ENCODE peak calls at places on chromosomes 12 and 14, in four cellular contexts. X is SK-N-SH; T is endodermal cell; B is effector memory CD4-positive, alpha-beta T cell. A is an unnamed sample.
A peak's percentile ranks its signal among the peaks of the same experiment; 100 is the strongest.

GRCh38 chr12:100404769-100405407 is 48.0 kb downstream of the SLC17A8 start:
- DNase-seq in X (peak; percentile 38), B (peak; percentile 3), T (peak; percentile 96), A (peak; percentile 83)

GRCh38 chr14:24851406-24851805 is 198.5 kb downstream of the STXBP6 start:
- DNase-seq in B (no peak), T (no peak), X (no peak), A (no peak)

GRCh38 chr14:41899416-41899815 is 292.7 kb downstream of the LRFN5 start:
- DNase-seq in X (no peak), T (no peak), B (no peak), A (no peak)

GRCh38 chr12:2294651-2295475 is 242.1 kb downstream of the CACNA1C start:
- DNase-seq in X (no peak), T (peak; percentile 59), B (no peak), A (no peak)

GRCh38 chr12:1115471-1116242 is 124.6 kb downstream of the ERC1 start:
- DNase-seq in B (no peak), T (no peak), X (no peak), A (no peak)

GRCh38 chr14:94355191-94355794 is 32.2 kb upstream of the SERPINA6 start:
- DNase-seq in B (no peak), X (no peak), T (peak; percentile 84), A (peak; percentile 39)

GRCh38 chr14:101114726-101115481 is 211.4 kb upstream of the RTL1 start:
- DNase-seq in X (no peak), B (no peak), T (peak; percentile 34), A (no peak)

GRCh38 chr12:25811656-25812126 is 146.8 kb upstream of the RASSF8 start:
- DNase-seq in X (no peak), T (no peak), B (no peak), A (no peak)

GRCh38 chr14:89746654-89747053 is 207.9 kb downstream of the EFCAB11 start:
- DNase-seq in T (no peak), B (no peak), X (no peak), A (no peak)

GRCh38 chr12:117009759-117010158 is 89.5 kb downstream of the TESC start:
- DNase-seq in X (no peak), T (peak; percentile 75), B (no peak), A (peak; percentile 31)

GRCh38 chr12:517538-517937 is 57.8 kb downstream of the B4GALNT3 start:
- DNase-seq in T (no peak), X (no peak), B (no peak), A (no peak)

GRCh38 chr14:75335588-75335987 is 57.0 kb downstream of the FOS start:
- DNase-seq in X (no peak), T (no peak), B (no peak), A (no peak)

GRCh38 chr12:1130164-1130563 is 139.1 kb downstream of the ERC1 start:
- DNase-seq in T (no peak), B (no peak), X (no peak), A (no peak)

GRCh38 chr14:51333901-51334432 is 93.9 kb downstream of the TMX1 start:
- DNase-seq in T (no peak), X (no peak), B (no peak), A (no peak)

GRCh38 chr14:64891839-64892375 is 12.2 kb upstream of the SPTB start:
- DNase-seq in X (peak; percentile 48), T (peak; percentile 55), B (peak; percentile 28), A (no peak)

GRCh38 chr12:68102731-68103130 is 56.8 kb downstream of the IFNG start:
- DNase-seq in T (no peak), B (no peak), X (no peak), A (no peak)

GRCh38 chr12:59486827-59487226 is 109.0 kb upstream of the SLC16A7 start:
- DNase-seq in T (no peak), X (no peak), B (no peak), A (no peak)

GRCh38 chr12:115941362-115941761 is 336.1 kb downstream of the MED13L start:
- DNase-seq in X (no peak), T (peak; percentile 22), B (no peak), A (no peak)

GRCh38 chr14:92677087-92677668 is 71.2 kb downstream of the LGMN start:
- DNase-seq in B (no peak), T (no peak), X (no peak), A (no peak)

GRCh38 chr12:53054112-53054878 is 4.4 kb downstream of the TNS2 start:
- DNase-seq in T (peak; percentile 100), X (peak; percentile 97), B (peak; percentile 94), A (no peak)

GRCh38 chr14:41873379-41874034 is 266.8 kb downstream of the LRFN5 start:
- DNase-seq in X (no peak), B (no peak), T (no peak), A (no peak)

GRCh38 chr12:103626498-103626897 is 39.4 kb downstream of the STAB2 start:
- DNase-seq in X (peak; percentile 40), B (no peak), T (peak; percentile 76), A (peak; percentile 31)

GRCh38 chr12:103756443-103756842 is 84.6 kb downstream of the NT5DC3 start:
- DNase-seq in B (no peak), T (no peak), X (no peak), A (no peak)

GRCh38 chr14:36852853-36853634 is 191.4 kb downstream of the PAX9 start:
- DNase-seq in X (no peak), B (no peak), T (no peak), A (no peak)

GRCh38 chr14:86646688-86647687 is 1117.0 kb downstream of the FLRT2 start:
- DNase-seq in T (no peak), B (no peak), X (no peak), A (no peak)

GRCh38 chr12:64525461-64526160 is 73.7 kb downstream of the TBK1 start:
- DNase-seq in B (no peak), T (peak; percentile 66), X (no peak), A (no peak)

GRCh38 chr12:41442905-41443304 is 254.8 kb downstream of the PDZRN4 start:
- DNase-seq in B (no peak), T (no peak), X (no peak), A (no peak)

GRCh38 chr12:10613334-10614055 is at the start of gene MAGOHB:
- DNase-seq in X (peak; percentile 82), B (peak; percentile 96), T (peak; percentile 100), A (peak; percentile 84)

GRCh38 chr12:46214668-46215429 is 54.0 kb downstream of the SLC38A1 start:
- DNase-seq in B (peak; percentile 70), X (no peak), T (no peak), A (no peak)

GRCh38 chr14:35398095-35398584 is 6.4 kb downstream of the NFKBIA start:
- DNase-seq in T (peak; percentile 48), B (no peak), X (no peak), A (no peak)

GRCh38 chr14:96205994-96206392 is 1.4 kb downstream of the BDKRB2 start:
- DNase-seq in T (no peak), B (no peak), X (no peak), A (no peak)

GRCh38 chr14:96203635-96204034 is 1.0 kb upstream of the BDKRB2 start:
- DNase-seq in B (no peak), X (no peak), T (no peak), A (no peak)

GRCh38 chr14:96203116-96203515 is 1.5 kb upstream of the BDKRB2 start:
- DNase-seq in X (no peak), B (no peak), T (no peak), A (no peak)

GRCh38 chr14:96205059-96205993 is 687 bp downstream of the BDKRB2 start:
- DNase-seq in T (peak; percentile 69), B (no peak), X (no peak), A (no peak)

DNA sequence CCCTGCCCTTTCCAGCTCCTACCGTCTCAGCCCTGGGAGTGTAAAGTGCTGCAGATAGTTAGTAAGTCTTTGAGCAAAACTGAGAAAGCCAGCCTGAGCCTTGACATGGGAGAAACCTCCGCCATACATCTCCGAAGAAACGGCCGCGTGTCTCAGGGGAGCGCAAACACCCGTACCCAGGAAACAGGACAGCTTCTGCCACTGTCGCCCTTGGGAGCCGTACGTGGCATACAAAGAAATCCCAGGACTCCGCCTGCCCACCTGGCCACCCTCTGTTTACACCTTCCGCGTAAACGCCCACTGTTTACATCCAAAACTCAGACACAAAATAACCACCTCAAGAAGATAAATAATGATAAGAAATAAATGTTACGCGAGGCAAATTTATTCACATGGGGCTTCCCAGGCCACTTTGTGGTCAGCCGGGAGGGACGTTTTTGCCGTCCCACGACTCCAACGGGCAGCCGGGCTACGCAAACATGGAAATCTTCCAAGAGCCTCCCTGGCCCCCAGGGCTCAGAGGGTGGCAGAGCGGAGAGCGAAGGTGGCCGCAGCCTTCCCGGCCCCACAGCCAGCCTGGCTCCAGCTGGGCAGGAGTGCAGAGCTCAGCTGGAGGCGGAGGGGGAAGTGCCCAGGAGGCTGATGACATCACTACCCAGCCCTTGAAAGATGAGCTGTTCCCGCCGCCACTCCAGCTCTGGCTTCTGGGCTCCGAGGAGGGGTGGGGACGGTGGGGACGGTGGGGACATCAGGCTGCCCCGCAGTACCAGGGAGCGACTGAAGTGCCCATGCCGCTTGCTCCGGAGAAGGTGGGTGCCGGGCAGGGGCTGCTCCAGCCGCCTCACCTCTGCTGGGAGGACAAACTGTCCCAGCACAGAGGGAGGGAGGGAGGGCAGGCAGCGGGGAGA is at the start of gene BDKRB2:
- DNase-seq in B (no peak), T (peak; percentile 93), X (peak; percentile 91), A (no peak)
- H3K4me3 ChIP-seq in B (no peak within 1 kb of the TSS), T (peak within 1 kb of the TSS; percentile 82), X (peak within 1 kb of the TSS; percentile 64), A (peak within 1 kb of the TSS; percentile 49)

DNA sequence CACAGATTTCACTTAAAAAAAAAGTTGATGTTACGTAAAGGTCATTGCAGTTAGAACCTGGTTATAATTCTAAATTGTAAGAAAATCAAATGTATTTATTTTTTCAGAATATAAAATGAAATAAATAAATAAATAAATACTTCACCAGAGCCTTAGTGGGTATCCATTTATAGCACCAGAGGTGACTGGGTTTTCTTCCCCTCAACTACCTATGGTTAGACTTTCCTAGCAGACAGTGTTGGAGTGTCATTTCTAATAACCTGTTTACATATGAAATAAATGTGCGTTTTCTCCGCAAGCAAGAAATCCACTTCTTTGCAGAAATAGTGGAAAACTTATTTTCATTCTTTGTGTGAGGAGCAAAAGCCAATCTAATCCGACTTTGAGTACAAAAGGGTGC is 3.3 kb upstream of the MYF5 start:
- DNase-seq in B (no peak), T (no peak), X (no peak), A (no peak)
- H3K27me3 ChIP-seq in B (no peaks in the 10 kb centered on the region), T (peaks cover 42% of the 10 kb centered on the region), X (peaks cover 87% of the 10 kb centered on the region), A (peaks cover 26% of the 10 kb centered on the region)

GRCh38 chr14:95522116-95522515 is 5.7 kb upstream of the SYNE3 start:
- DNase-seq in B (no peak), X (no peak), T (no peak), A (no peak)
- H3K4me1 ChIP-seq in B (peaks cover 79% of the 10 kb centered on the region), X (peaks cover 56% of the 10 kb centered on the region), T (peaks cover 23% of the 10 kb centered on the region), A (no peaks in the 10 kb centered on the region)

GRCh38 chr12:110917467-110917866 is 2.9 kb downstream of the MYL2 start:
- DNase-seq in T (peak; percentile 64), X (no peak), B (no peak), A (no peak)

GRCh38 chr12:110919720-110920119 is 659 bp downstream of the MYL2 start:
- DNase-seq in X (no peak), T (no peak), B (no peak), A (no peak)

GRCh38 chr12:110916295-110916875 is 4.0 kb downstream of the MYL2 start:
- DNase-seq in T (no peak), B (no peak), X (no peak), A (no peak)

GRCh38 chr12:110920324-110920910 is at the start of gene MYL2:
- DNase-seq in X (no peak), B (no peak), T (no peak), A (no peak)

DNA sequence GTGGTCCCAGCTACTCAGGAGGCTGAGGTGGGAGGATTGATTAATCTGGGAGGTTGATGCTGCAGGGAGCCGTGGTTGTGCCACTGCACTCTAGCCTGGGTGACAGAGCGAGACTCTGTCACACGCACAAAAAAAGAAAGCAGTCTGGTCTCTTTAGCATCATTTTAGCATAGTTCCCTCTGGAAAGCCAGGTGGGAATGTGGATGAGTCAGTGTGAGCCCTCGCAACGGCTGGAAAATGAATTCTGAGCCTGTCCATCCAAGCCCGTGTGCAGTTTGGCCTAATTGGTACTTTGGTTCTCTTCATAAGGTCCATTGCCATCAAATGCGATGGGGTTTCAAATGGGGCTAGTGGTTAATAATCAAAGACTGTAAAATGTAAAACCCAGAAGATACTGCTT is 2.4 kb downstream of the MYL2 start:
- DNase-seq in B (no peak), T (no peak), X (no peak), A (no peak)
- H3K4me3 ChIP-seq in B (no peak overlapping the region), T (no peak overlapping the region), X (no peak overlapping the region), A (no peak overlapping the region)